ENCODE peak calls at places on chromosomes 13 and 19, in eight cellular contexts. E is adrenal gland, R is heart left ventricle, B is mucosa of descending colon, Z is IMR-90, F is heart right ventricle, C is OCI-LY7, I is PC-9. X is an unnamed sample.

GRCh38 chr13:40485611-40486517 is 180.6 kb downstream of the FOXO1 start:
- DNase-seq in I (no peak), B (no peak), Z (no peak), E (no peak), F (no peak), C (peak; percentile 57), R (no peak), X (no peak)

GRCh38 chr19:13881692-13882418 is 4.9 kb downstream of the NANOS3 start:
- DNase-seq in F (peak; percentile 44), I (no peak), B (peak; percentile 79), E (no peak), Z (peak; percentile 39), R (no peak), C (no peak), X (peak; percentile 38)

GRCh38 chr13:95920485-95920884 is 132.7 kb downstream of the UGGT2 start:
- DNase-seq in C (no peak), F (no peak), B (no peak), Z (no peak), E (no peak), R (no peak), I (no peak), X (no peak)

GRCh38 chr13:75792526-75793187 is 156.5 kb downstream of the LMO7 start:
- DNase-seq in F (no peak), R (no peak), Z (peak; percentile 56), C (no peak), I (no peak), B (no peak), E (no peak), X (no peak)

GRCh38 chr13:24540236-24541126 is 27.9 kb upstream of the PARP4 start:
- DNase-seq in B (no peak), I (no peak), Z (no peak), C (no peak), E (peak; percentile 19), R (no peak), F (no peak), X (peak; percentile 5)

GRCh38 chr13:29583073-29583785 is 12.3 kb downstream of the SLC7A1 start:
- DNase-seq in C (no peak), F (no peak), R (no peak), B (peak; percentile 61), I (peak; percentile 78), Z (peak; percentile 76), E (no peak), X (peak; percentile 87)

GRCh38 chr19:33693678-33694077 is 71.9 kb downstream of the CHST8 start:
- DNase-seq in C (no peak), B (no peak), E (no peak), I (no peak), R (no peak), F (no peak), Z (no peak), X (no peak)

GRCh38 chr19:15419413-15420025 is 731 bp upstream of the AKAP8L start:
- DNase-seq in C (no peak), B (no peak), R (peak; percentile 3), I (no peak), E (peak; percentile 73), Z (no peak), F (no peak), X (peak; percentile 52)

GRCh38 chr19:46901701-46902401 is 41.1 kb downstream of the ARHGAP35 start:
- DNase-seq in Z (peak; percentile 37), F (no peak), R (no peak), E (no peak), C (no peak), I (peak; percentile 92), B (no peak), X (no peak)

GRCh38 chr19:46696052-46696451 is 20.9 kb downstream of the PRKD2 start:
- DNase-seq in C (no peak), F (no peak), I (no peak), R (peak; percentile 4), B (no peak), E (no peak), Z (no peak), X (no peak)

GRCh38 chr13:99281811-99282263 is 23.7 kb upstream of the GPR18 start:
- DNase-seq in E (peak; percentile 59), Z (no peak), I (no peak), F (peak; percentile 50), C (no peak), R (peak; percentile 71), B (peak; percentile 85), X (peak; percentile 60)

GRCh38 chr13:102405499-102406079 is 3.7 kb upstream of the FGF14 start:
- DNase-seq in F (no peak), C (no peak), R (no peak), Z (peak; percentile 12), B (no peak), E (no peak), I (no peak), X (peak; percentile 43)

GRCh38 chr19:39053276-39054090 is 21.1 kb upstream of the FBXO27 start:
- DNase-seq in Z (no peak), I (no peak), B (peak; percentile 56), C (no peak), F (no peak), R (no peak), E (no peak), X (no peak)

GRCh38 chr19:39054091-39054470 is 21.7 kb upstream of the FBXO27 start:
- DNase-seq in R (no peak), E (no peak), Z (no peak), B (no peak), C (no peak), F (no peak), I (no peak), X (no peak)

GRCh38 chr19:39052846-39053245 is 20.5 kb upstream of the FBXO27 start:
- DNase-seq in I (no peak), Z (no peak), C (no peak), R (no peak), F (no peak), E (no peak), B (no peak), X (no peak)

GRCh38 chr19:39047076-39047475 is 14.7 kb upstream of the FBXO27 start:
- DNase-seq in E (no peak), F (no peak), B (no peak), C (no peak), R (no peak), Z (no peak), I (no peak), X (no peak)

DNA sequence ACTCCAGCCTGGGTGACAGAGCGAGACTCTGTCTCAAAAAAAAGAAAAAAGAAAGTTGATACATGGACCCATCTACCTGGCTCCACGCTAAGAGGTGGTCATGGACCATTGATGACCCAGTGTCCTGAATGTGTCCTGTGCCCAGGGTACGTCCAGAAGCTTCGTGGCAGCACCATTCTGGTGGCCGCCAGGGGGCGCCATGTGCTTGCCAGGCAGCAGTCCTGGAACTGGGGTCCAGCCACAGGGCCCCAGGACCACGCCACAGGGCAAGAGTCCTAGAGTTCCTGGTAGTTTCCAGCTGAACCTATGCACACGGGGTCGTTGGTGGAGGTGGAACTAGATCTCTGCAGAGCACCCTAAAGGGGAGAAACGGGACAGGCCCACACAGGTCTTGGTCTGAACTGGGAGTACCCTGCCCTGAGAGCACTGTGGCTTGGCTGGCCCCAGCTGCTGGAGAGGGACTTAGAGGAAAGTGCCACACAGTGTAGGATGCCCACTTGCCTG is 19.9 kb upstream of the FBXO27 start:
- DNase-seq in Z (peak; percentile 58), B (peak; percentile 61), R (peak; percentile 38), E (peak; percentile 74), C (peak; percentile 67), I (peak; percentile 45), F (peak; percentile 55), X (peak; percentile 45)
- TF ChIP-seq CTCF in Z (peak; percentile 61), B (peak; percentile 59), R (peak; percentile 64), E (peak; percentile 55), C (peak; percentile 86), I (peak; percentile 96), F (peak; percentile 77), X (peak; percentile 72)

DNA sequence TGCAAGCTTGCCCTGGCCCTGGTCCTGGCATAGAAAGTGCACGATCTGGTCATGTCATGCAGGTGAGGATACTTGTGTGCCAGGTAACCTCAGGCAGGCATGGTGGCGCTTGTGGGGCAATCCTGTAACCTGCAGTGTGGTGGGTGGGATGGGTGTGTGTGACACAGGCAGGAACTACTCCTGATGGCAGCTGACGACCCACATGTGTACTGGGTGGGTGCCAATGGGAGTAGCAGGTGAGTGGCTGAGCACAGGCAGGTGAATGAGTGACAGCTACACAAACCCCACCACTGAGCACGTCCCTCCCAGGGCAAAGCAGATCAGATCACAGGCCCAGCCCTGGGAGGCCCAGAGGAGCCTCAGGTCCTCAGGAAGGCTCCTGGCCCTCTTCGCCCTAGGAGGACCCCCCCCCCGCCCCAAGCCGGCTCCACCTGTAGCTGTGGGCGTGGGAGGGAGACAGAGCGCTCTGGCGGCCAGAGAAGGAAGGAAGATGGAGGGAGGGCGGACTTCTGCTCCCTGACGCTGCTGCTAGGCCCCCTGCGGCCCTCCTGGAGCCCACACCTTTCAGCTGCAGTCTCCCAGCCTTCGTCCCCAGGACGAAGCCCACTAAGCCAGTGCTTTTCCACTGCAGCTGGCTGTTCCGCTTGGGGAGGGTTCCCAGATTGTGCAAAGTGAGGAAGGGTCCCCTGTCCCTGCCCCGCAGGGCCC is 1.3 kb upstream of the ZNF181 start:
- DNase-seq in C (peak; percentile 18), I (no peak), Z (no peak), B (no peak), F (peak; percentile 11), R (no peak), E (no peak), X (no peak)
- H3K4me3 ChIP-seq in C (peak overlapping the region; percentile 77), I (peak overlapping the region; percentile 93), Z (peak overlapping the region; percentile 6), B (no peak overlapping the region), F (peak overlapping the region; percentile 93), R (peak overlapping the region; percentile 84), E (peak overlapping the region; percentile 88), X (peak overlapping the region; percentile 84)

DNA sequence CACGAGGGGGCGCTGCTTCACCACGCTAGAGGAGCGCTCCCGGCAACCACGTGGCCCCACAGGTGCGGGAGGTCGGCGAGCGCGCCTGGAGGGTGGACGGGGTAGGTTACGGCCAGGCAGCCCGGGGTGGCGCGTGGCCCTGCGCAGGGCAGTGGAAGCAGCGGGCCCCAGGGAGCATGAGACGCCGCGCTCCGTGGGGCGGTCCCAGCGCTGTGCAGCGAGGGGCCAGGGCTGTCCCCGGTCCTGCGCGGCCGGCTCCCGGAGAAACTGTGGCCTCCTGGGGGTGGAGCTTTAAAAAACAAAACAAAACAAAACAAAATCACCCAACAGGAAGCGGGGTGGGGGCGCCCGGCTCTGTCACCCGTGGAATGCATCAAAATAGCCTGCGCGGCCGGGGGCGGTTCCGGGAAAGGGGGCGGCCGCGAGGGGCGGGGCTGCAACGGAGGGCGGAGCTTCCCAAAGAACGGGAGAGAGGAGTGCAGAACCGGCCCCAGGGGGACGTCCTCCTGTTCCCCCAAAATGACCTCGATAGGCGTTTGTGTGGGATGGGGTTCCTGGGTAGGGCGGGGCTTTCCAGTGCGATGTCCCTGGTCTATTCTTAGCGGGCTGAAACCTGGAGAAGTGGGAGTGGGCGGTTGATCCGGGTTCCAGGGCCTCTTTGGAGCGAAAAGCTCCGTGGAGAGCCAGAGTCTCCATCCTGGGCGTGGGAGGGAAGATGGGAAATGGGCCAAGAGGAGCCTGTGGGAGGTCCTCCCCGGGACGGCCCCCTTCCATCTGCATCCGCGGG is 27.3 kb downstream of the NUMBL start:
- DNase-seq in C (peak; percentile 91), I (peak; percentile 61), B (peak; percentile 93), E (peak; percentile 91), F (peak; percentile 94), Z (peak; percentile 84), R (peak; percentile 93), X (peak; percentile 85)
- TF ChIP-seq CTCF in C (peak; percentile 90), I (peak; percentile 95), B (peak; percentile 4), E (peak; percentile 92), F (peak; percentile 1), Z (peak; percentile 96), R (peak; percentile 99), X (peak; percentile 65)

DNA sequence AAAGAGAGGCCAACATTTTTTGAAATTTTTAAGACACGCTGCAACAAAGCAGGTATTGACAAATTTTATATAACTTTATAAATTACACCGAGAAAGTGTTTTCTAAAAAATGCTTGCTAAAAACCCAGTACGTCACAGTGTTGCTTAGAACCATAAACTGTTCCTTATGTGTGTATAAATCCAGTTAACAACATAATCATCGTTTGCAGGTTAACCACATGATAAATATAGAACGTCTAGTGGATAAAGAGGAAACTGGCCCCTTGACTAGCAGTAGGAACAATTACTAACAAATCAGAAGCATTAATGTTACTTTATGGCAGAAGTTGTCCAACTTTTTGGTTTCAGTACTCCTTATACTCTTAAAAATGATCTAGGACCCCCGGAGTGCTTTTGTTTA is 1.2 kb downstream of the BRCA2 start:
- DNase-seq in F (no peak), I (no peak), C (peak; percentile 17), Z (no peak), R (no peak), E (no peak), B (no peak), X (peak; percentile 25)
- H3K4me3 ChIP-seq in F (peak overlapping the region; percentile 97), I (peak overlapping the region; percentile 95), C (peak overlapping the region; percentile 79), Z (peak overlapping the region; percentile 64), R (no peak overlapping the region), E (no peak overlapping the region), B (no peak overlapping the region), X (peak overlapping the region; percentile 89)